ENCODE peak calls at places on chromosomes 6 and 20, in five cellular contexts. W, C, B, V and T are unnamed samples.

GRCh38 chr6:91719414-91719813 is 1132.5 kb upstream of the MAP3K7 start:
- DNase-seq in V (no peak), B (no peak), C (no peak), W (no peak), T (no peak)

GRCh38 chr6:141252828-141253608 is 879.7 kb upstream of the GJE1 start:
- DNase-seq in V (no peak), B (no peak), C (no peak), W (no peak), T (no peak)

GRCh38 chr6:9704989-9705388 is 709.9 kb downstream of the TFAP2A start:
- DNase-seq in V (no peak), B (no peak), W (no peak), C (no peak), T (no peak)

GRCh38 chr6:163583558-163583957 is 169.0 kb downstream of the QKI start:
- DNase-seq in B (no peak), V (peak), C (no peak), W (no peak), T (no peak)

GRCh38 chr6:163679753-163680152 is 265.2 kb downstream of the QKI start:
- DNase-seq in C (no peak), V (no peak), W (peak), B (no peak), T (no peak)

GRCh38 chr20:53127027-53127426 is 154.9 kb downstream of the TSHZ2 start:
- DNase-seq in W (no peak), V (no peak), C (no peak), B (no peak), T (no peak)

GRCh38 chr6:147643341-147644200 is 135.1 kb downstream of the SAMD5 start:
- DNase-seq in W (no peak), V (no peak), B (no peak), C (no peak), T (no peak)

GRCh38 chr6:13545885-13546284 is 28.5 kb upstream of the SIRT5 start:
- DNase-seq in V (no peak), W (no peak), C (no peak), B (no peak), T (no peak)

GRCh38 chr6:75422024-75422639 is 71.5 kb downstream of the FILIP1 start:
- DNase-seq in C (no peak), B (no peak), V (no peak), W (no peak), T (no peak)

GRCh38 chr20:50317644-50318043 is 127.0 kb downstream of the CEBPB start:
- DNase-seq in W (no peak), V (peak), C (no peak), B (no peak), T (no peak)

GRCh38 chr6:4889701-4890100 is 113.5 kb downstream of the CDYL start:
- DNase-seq in B (no peak), C (no peak), W (no peak), V (no peak), T (no peak)

GRCh38 chr6:100463685-100464161 is 998 bp downstream of the SIM1 start:
- DNase-seq in W (no peak), B (no peak), V (peak), C (no peak), T (no peak)

GRCh38 chr6:151095538-151096254 is 144.1 kb upstream of the AKAP12 start:
- DNase-seq in V (no peak), C (no peak), B (no peak), W (no peak), T (no peak)

GRCh38 chr20:18019068-18019467 is 38.6 kb downstream of the OVOL2 start:
- DNase-seq in B (no peak), W (no peak), V (peak), C (no peak), T (no peak)
- TF ChIP-seq CTCF in B (no peak), W (peak), V (peak), C (no peak), T (peak)

GRCh38 chr20:16902657-16903056 is 154.5 kb downstream of the OTOR start:
- DNase-seq in C (no peak), V (no peak), B (no peak), W (no peak), T (no peak)

GRCh38 chr20:16904751-16905150 is 156.6 kb downstream of the OTOR start:
- DNase-seq in W (no peak), B (no peak), C (no peak), V (peak), T (no peak)
- TF ChIP-seq CTCF in W (no peak), B (no peak), C (no peak), V (peak), T (no peak)

DNA sequence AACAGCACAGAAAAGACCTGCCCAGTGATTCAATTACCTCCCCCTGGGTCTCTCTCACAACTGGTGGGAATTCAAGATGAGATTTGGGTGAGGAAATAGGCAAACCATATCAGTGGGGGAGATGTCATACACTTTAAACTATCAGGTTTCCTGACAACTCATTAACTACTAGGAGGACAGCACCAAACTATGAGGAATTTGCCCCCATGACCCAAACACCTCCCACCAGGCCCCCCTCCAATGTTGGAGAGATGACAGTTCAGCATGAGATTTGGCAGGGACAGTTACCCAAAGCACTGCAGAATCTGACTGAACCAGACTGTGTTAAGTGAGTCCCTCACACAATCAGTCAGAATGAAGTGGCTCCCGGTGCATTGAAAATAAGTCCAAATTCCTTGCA is 148.0 kb downstream of the TTLL2 start:
- DNase-seq in V (no peak), C (no peak), B (no peak), W (no peak), T (no peak)
- TF ChIP-seq CTCF in V (no peak), C (no peak), B (no peak), W (no peak), T (no peak)

GRCh38 chr6:96502915-96503314 is 18.7 kb upstream of the UFL1 start:
- DNase-seq in V (no peak), B (no peak), C (no peak), W (no peak), T (no peak)
- TF ChIP-seq CTCF in V (no peak), B (no peak), C (no peak), W (no peak), T (no peak)

DNA sequence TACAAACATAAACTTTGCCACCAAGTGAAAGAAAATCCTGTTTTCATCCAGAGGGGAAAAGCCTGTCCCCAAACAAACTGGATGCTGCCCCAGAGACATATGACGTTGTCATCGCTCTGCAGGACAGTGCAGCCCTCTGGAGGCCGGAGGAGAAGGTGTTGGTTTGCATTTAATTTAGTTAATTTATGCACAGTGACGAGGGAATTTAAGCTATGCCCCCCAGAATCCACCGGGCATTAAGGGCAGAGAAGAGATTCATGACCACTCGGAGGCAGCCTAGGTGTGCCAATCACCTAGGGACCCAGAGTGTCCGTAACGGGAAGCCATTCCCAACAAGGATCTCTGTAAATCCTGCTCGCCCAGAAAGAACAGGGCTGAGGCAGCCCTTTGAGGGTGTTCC is 45.1 kb downstream of the NINL start:
- DNase-seq in B (no peak), C (peak), V (peak), W (no peak), T (no peak)
- TF ChIP-seq CTCF in B (no peak), C (no peak), V (peak), W (peak), T (peak)

DNA sequence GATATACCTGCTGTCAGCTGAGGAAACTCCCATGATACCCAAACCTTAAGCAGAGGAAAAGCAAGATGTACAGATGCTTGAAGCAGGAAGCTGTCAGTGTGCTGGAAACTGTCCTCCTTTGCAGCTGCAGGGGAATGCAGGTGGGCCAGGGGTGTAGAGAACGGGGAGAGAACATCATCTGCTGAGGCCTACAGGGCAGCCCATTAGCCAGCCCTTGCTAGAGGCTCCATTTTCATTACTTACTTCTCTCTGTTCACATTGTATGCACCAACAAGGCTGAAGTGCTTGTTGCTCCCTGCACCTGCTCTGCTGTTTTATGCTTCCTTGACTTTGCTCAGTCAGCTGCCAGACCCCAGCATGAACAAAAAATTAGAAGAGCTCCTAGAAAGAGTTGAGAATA is 119.1 kb downstream of the PRND start:
- DNase-seq in B (no peak), C (no peak), W (no peak), V (no peak), T (no peak)
- TF ChIP-seq CTCF in B (no peak), C (no peak), W (no peak), V (no peak), T (no peak)

GRCh38 chr6:45577836-45578504 is 200.2 kb upstream of the SUPT3H start:
- DNase-seq in B (no peak), W (no peak), V (no peak), C (no peak), T (no peak)
- TF ChIP-seq CTCF in B (no peak), W (no peak), V (no peak), C (no peak), T (no peak)

GRCh38 chr6:153231048-153231635 is 100.1 kb upstream of the RGS17 start:
- DNase-seq in W (peak), V (peak), B (peak), C (peak), T (peak)
- TF ChIP-seq CTCF in W (peak), V (peak), B (peak), C (peak), T (peak)

DNA sequence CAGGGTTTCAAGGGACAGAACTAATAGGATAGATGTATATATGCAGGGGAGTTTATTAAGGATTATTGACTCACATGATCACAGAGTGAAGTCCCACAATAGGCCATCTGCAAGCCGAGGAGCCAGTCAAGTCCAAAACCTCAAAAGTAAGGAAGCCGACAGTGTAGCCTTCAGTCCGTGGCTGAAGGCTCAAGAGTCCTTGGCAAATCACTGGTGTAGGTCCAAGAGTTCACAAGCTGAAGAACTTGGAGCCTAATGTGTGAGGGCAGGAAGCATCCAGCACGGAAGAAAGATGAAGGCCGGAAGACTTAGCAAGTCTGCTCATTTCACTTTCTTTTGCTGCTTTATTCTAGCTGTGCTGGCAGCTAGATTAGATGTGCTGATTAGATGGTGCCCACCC is 128.0 kb downstream of the TNFRSF21 start:
- DNase-seq in W (no peak), V (no peak), C (no peak), B (no peak), T (no peak)
- TF ChIP-seq CTCF in W (no peak), V (no peak), C (no peak), B (no peak), T (no peak)

DNA sequence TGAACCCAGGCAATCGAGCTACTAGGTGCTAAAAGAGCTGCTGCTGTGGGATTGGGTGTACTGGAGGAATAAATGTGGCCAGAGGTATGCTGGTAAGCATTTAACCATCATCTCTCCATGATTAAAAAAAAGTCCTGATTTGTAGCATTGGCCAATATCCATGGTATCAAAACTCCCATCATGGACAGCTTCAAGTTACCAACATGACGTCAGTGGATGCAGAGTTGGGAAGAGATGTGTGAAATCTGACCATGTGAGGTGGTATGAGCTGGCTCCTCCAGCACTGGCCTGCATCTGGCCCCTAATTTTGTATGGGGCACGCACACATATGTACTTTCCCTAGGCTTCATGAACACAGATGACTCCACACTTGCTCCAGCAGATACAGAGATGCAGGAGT is 11.7 kb downstream of the BPIFB4 start:
- DNase-seq in W (no peak), V (no peak), B (no peak), C (no peak), T (no peak)
- TF ChIP-seq CTCF in W (no peak), V (no peak), B (no peak), C (no peak), T (no peak)